ENCODE peak calls at places on chromosomes 16 and 17, in ten cellular contexts. U is cardiac muscle cell, N is RWPE1, O is astrocyte, I is adrenal gland, H is neural crest cell, Z is A549, S is Calu3, Y is GM20000, K is tibial artery. B is an unnamed sample.

GRCh38 chr17:77110006-77110374 is 30.8 kb upstream of the SEC14L1 start:
- DNase-seq in U (peak; percentile 81), N (no peak), O (peak; percentile 72), I (no peak), H (no peak), Z (no peak), S (no peak), Y (peak; percentile 31), K (no peak), B (no peak)

GRCh38 chr17:20262116-20262977 is 205.0 kb downstream of the LGALS9B start:
- DNase-seq in U (no peak), N (no peak), O (no peak), I (no peak), H (no peak), Z (no peak), S (no peak), Y (no peak), K (no peak), B (no peak)

GRCh38 chr16:83901101-83901500 is 2.2 kb downstream of the MLYCD start:
- DNase-seq in U (no peak), N (no peak), O (peak; percentile 49), I (no peak), H (no peak), Z (no peak), S (no peak), Y (no peak), K (no peak), B (no peak)

GRCh38 chr17:63855185-63855584 is 12.7 kb upstream of the SMARCD2 start:
- DNase-seq in U (no peak), N (no peak), O (no peak), I (no peak), H (no peak), Z (no peak), S (no peak), Y (no peak), K (no peak), B (no peak)

GRCh38 chr16:75584108-75584507 is 17.9 kb downstream of the GABARAPL2 start:
- DNase-seq in U (no peak), N (no peak), O (no peak), I (no peak), H (no peak), Z (no peak), S (no peak), Y (no peak), K (peak; percentile 1), B (no peak)

GRCh38 chr17:66178642-66179041 is 13.3 kb downstream of the CEP112 start:
- DNase-seq in U (no peak), N (no peak), O (no peak), I (no peak), H (no peak), Z (no peak), S (no peak), Y (no peak), K (no peak), B (no peak)

GRCh38 chr17:42431758-42432161 is 8.7 kb upstream of the CAVIN1 start:
- DNase-seq in U (peak; percentile 73), N (no peak), O (no peak), I (no peak), H (no peak), Z (no peak), S (no peak), Y (no peak), K (no peak), B (no peak)

GRCh38 chr16:57993452-57993851 is 7.0 kb downstream of the ZNF319 start:
- DNase-seq in U (no peak), N (peak; percentile 44), O (no peak), I (no peak), H (no peak), Z (no peak), S (no peak), Y (no peak), K (no peak), B (no peak)

GRCh38 chr17:73633736-73634135 is 10.5 kb downstream of the SDK2 start:
- DNase-seq in U (no peak), N (no peak), O (no peak), I (no peak), H (no peak), Z (no peak), S (no peak), Y (no peak), K (peak; percentile 19), B (no peak)

GRCh38 chr16:83305092-83305491 is 502.7 kb upstream of the HSBP1 start:
- DNase-seq in U (peak; percentile 80), N (peak; percentile 16), O (peak; percentile 71), I (no peak), H (no peak), Z (no peak), S (no peak), Y (no peak), K (no peak), B (no peak)

GRCh38 chr16:65121870-65122723 is at the start of gene CDH11:
- DNase-seq in U (peak; percentile 96), N (peak; percentile 50), O (peak; percentile 82), I (no peak), H (peak; percentile 30), Z (no peak), S (no peak), Y (no peak), K (peak; percentile 83), B (peak; percentile 34)

GRCh38 chr17:42618442-42619150 is 9.1 kb downstream of the TUBG1 start:
- DNase-seq in U (no peak), N (peak; percentile 70), O (no peak), I (peak; percentile 72), H (no peak), Z (peak; percentile 65), S (peak; percentile 78), Y (peak; percentile 79), K (peak; percentile 66), B (peak; percentile 87)

GRCh38 chr16:56742030-56742984 is 12.4 kb downstream of the NUP93 start:
- DNase-seq in U (peak; percentile 71), N (peak; percentile 68), O (peak; percentile 87), I (no peak), H (no peak), Z (peak; percentile 44), S (no peak), Y (no peak), K (no peak), B (no peak)

GRCh38 chr16:11370084-11370931 is 25.0 kb downstream of the RMI2 start:
- DNase-seq in U (no peak), N (no peak), O (no peak), I (peak; percentile 89), H (no peak), Z (no peak), S (no peak), Y (no peak), K (no peak), B (no peak)

GRCh38 chr16:26666486-26666885 is 400.2 kb upstream of the C16orf82 start:
- DNase-seq in U (no peak), N (no peak), O (no peak), I (no peak), H (no peak), Z (no peak), S (no peak), Y (no peak), K (no peak), B (no peak)

GRCh38 chr16:26668026-26668425 is 398.7 kb upstream of the C16orf82 start:
- DNase-seq in U (no peak), N (no peak), O (no peak), I (no peak), H (no peak), Z (no peak), S (no peak), Y (no peak), K (no peak), B (no peak)

GRCh38 chr16:26665166-26665939 is 401.4 kb upstream of the C16orf82 start:
- DNase-seq in U (no peak), N (no peak), O (no peak), I (no peak), H (no peak), Z (no peak), S (no peak), Y (no peak), K (no peak), B (peak; percentile 42)

GRCh38 chr16:26664086-26664485 is 402.6 kb upstream of the C16orf82 start:
- DNase-seq in U (no peak), N (no peak), O (no peak), I (no peak), H (no peak), Z (no peak), S (no peak), Y (no peak), K (no peak), B (no peak)

GRCh38 chr16:26667271-26667703 is 399.4 kb upstream of the C16orf82 start:
- DNase-seq in U (no peak), N (no peak), O (no peak), I (no peak), H (no peak), Z (no peak), S (no peak), Y (no peak), K (no peak), B (no peak)
- TF ChIP-seq CTCF in U (no peak), N (no peak), O (no peak), I (no peak), H (no peak), Z (no peak), S (no peak), Y (no peak), K (no peak), B (no peak)

DNA sequence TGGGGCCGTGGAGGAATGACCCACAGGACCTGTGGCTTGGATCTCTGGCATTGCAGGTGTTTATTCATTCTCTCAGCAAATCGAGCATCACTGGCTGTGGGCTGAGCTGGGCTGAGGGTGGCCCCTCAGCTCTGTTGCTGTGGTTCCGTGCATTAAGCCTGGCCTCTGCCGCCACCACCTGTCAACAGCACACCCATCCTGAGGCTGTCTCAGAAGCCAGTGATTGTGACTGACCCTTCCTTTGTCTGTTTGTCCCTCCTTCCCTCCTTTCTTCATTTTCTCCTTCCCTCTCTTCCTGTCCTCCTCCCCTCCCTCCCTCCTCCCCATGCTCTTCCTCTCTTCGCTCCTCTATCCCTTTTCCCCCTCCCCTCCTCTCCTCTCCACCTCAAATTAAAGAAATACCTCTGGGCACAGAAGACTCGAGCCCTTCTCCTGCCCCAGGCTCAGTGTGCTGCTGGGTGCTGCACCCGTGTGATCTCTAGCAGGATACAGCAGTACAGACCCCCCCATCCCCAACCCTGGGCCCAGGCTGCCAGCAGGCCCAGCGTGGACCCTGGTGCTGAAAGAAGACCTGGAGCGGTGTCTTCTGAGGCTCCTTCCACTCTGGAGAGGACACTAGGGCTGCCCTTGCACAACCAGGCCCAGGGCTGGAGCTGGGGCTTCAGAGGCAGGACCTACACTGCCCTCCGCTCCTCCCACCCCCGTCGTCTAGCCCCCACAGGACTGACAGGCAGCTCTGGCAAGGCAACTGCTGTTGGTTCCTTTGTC is 75.9 kb downstream of the PLD6 start:
- DNase-seq in U (no peak), N (no peak), O (no peak), I (no peak), H (no peak), Z (no peak), S (no peak), Y (no peak), K (no peak), B (no peak)
- TF ChIP-seq CTCF in U (no peak), N (no peak), O (no peak), I (no peak), H (no peak), Z (no peak), S (no peak), Y (no peak), K (no peak), B (peak; percentile 36)

GRCh38 chr17:57084802-57085447 is at the start of gene AKAP1:
- DNase-seq in U (peak; percentile 96), N (peak; percentile 99), O (peak; percentile 76), I (peak; percentile 95), H (peak; percentile 91), Z (peak; percentile 96), S (peak; percentile 95), Y (peak; percentile 99), K (peak; percentile 98), B (peak; percentile 97)
- TF ChIP-seq CTCF in U (no peak), N (peak; percentile 42), O (no peak), I (peak; percentile 16), H (peak; percentile 27), Z (no peak), S (no peak), Y (peak; percentile 43), K (no peak), B (peak; percentile 54)

GRCh38 chr16:81465375-81465943 is 20.9 kb downstream of the CMIP start:
- DNase-seq in U (no peak), N (no peak), O (no peak), I (no peak), H (no peak), Z (no peak), S (no peak), Y (no peak), K (no peak), B (no peak)
- TF ChIP-seq CTCF in U (no peak), N (no peak), O (no peak), I (no peak), H (no peak), Z (no peak), S (no peak), Y (no peak), K (no peak), B (no peak)

B was measured in WERI-Rb-1.